ENCODE peak calls at places on chromosomes 6 and 20, in four cellular contexts. One of them, this sample, is unnamed.

GRCh38 chr6:75444899-75445298 is 48.7 kb downstream of the FILIP1 start:
- DNase-seq in fibroblast of lung: no peak
- DNase-seq in MCF 10A: no peak
- DNase-seq in body of pancreas: no peak
- DNase-seq in this sample: no peak

GRCh38 chr20:24395151-24395550 is 74.3 kb upstream of the SYNDIG1 start:
- DNase-seq in fibroblast of lung: no peak
- DNase-seq in MCF 10A: no peak
- DNase-seq in body of pancreas: no peak
- DNase-seq in this sample: no peak

GRCh38 chr6:25499851-25500250 is 152.2 kb upstream of the SCGN start:
- DNase-seq in fibroblast of lung: peak
- DNase-seq in MCF 10A: no peak
- DNase-seq in body of pancreas: no peak
- DNase-seq in this sample: no peak

GRCh38 chr6:85421963-85422362 is 27.9 kb upstream of the NT5E start:
- DNase-seq in fibroblast of lung: peak
- DNase-seq in MCF 10A: no peak
- DNase-seq in body of pancreas: no peak
- DNase-seq in this sample: no peak

GRCh38 chr6:7169296-7169721 is 61.5 kb downstream of the RREB1 start:
- DNase-seq in fibroblast of lung: no peak
- DNase-seq in MCF 10A: no peak
- DNase-seq in body of pancreas: peak
- DNase-seq in this sample: peak

GRCh38 chr6:14436593-14436992 is 319.0 kb downstream of the CD83 start:
- DNase-seq in fibroblast of lung: no peak
- DNase-seq in MCF 10A: no peak
- DNase-seq in body of pancreas: no peak
- DNase-seq in this sample: no peak

GRCh38 chr6:54981647-54982046 is 135.1 kb downstream of the FAM83B start:
- DNase-seq in fibroblast of lung: peak
- DNase-seq in MCF 10A: no peak
- DNase-seq in body of pancreas: no peak
- DNase-seq in this sample: no peak

GRCh38 chr20:33281550-33282146 is 1.4 kb upstream of the BPIFB1 start:
- DNase-seq in fibroblast of lung: no peak
- DNase-seq in MCF 10A: no peak
- DNase-seq in body of pancreas: peak
- DNase-seq in this sample: no peak

GRCh38 chr6:2917065-2917464 is 14.0 kb upstream of the SERPINB9 start:
- DNase-seq in fibroblast of lung: no peak
- DNase-seq in MCF 10A: no peak
- DNase-seq in body of pancreas: no peak
- DNase-seq in this sample: no peak

GRCh38 chr6:25454141-25454540 is 175.0 kb downstream of the CARMIL1 start:
- DNase-seq in fibroblast of lung: no peak
- DNase-seq in MCF 10A: no peak
- DNase-seq in body of pancreas: no peak
- DNase-seq in this sample: no peak

GRCh38 chr6:129940454-129941195 is 77.8 kb upstream of the L3MBTL3 start:
- DNase-seq in fibroblast of lung: no peak
- DNase-seq in MCF 10A: no peak
- DNase-seq in body of pancreas: no peak
- DNase-seq in this sample: no peak

GRCh38 chr6:31713991-31714684 is 1.0 kb upstream of the LY6G6D start:
- DNase-seq in fibroblast of lung: no peak
- DNase-seq in MCF 10A: no peak
- DNase-seq in body of pancreas: no peak
- DNase-seq in this sample: no peak

GRCh38 chr6:44052419-44053011 is 74.7 kb downstream of the MRPL14 start:
- DNase-seq in fibroblast of lung: peak
- DNase-seq in MCF 10A: peak
- DNase-seq in body of pancreas: no peak
- DNase-seq in this sample: peak

GRCh38 chr6:163708459-163708858 is 293.9 kb downstream of the QKI start:
- DNase-seq in fibroblast of lung: no peak
- DNase-seq in MCF 10A: no peak
- DNase-seq in body of pancreas: no peak
- DNase-seq in this sample: no peak

GRCh38 chr6:37514377-37514776 is 14.7 kb upstream of the CCDC167 start:
- DNase-seq in fibroblast of lung: peak
- DNase-seq in MCF 10A: peak
- DNase-seq in body of pancreas: no peak
- DNase-seq in this sample: no peak
- TF ChIP-seq CTCF in fibroblast of lung: no peak
- TF ChIP-seq CTCF in MCF 10A: no peak
- TF ChIP-seq CTCF in body of pancreas: no peak
- TF ChIP-seq CTCF in this sample: no peak

GRCh38 chr6:30676660-30677270 is 4.0 kb upstream of the DHX16 start:
- DNase-seq in fibroblast of lung: no peak
- DNase-seq in MCF 10A: no peak
- DNase-seq in body of pancreas: no peak
- DNase-seq in this sample: no peak

GRCh38 chr6:30672445-30673253 is at the start of gene DHX16:
- DNase-seq in fibroblast of lung: peak
- DNase-seq in MCF 10A: peak
- DNase-seq in body of pancreas: peak
- DNase-seq in this sample: peak

GRCh38 chr6:30664994-30665767 is 7.6 kb downstream of the DHX16 start:
- DNase-seq in fibroblast of lung: no peak
- DNase-seq in MCF 10A: no peak
- DNase-seq in body of pancreas: no peak
- DNase-seq in this sample: no peak

GRCh38 chr6:30670760-30671527 is 1.9 kb downstream of the DHX16 start:
- DNase-seq in fibroblast of lung: no peak
- DNase-seq in MCF 10A: no peak
- DNase-seq in body of pancreas: no peak
- DNase-seq in this sample: peak
- TF ChIP-seq CTCF in fibroblast of lung: no peak
- TF ChIP-seq CTCF in MCF 10A: no peak
- TF ChIP-seq CTCF in body of pancreas: no peak
- TF ChIP-seq CTCF in this sample: peak

GRCh38 chr6:151056230-151056907 is 183.4 kb upstream of the AKAP12 start:
- DNase-seq in fibroblast of lung: no peak
- DNase-seq in MCF 10A: no peak
- DNase-seq in body of pancreas: no peak
- DNase-seq in this sample: no peak

GRCh38 chr6:151059612-151060095 is 180.1 kb upstream of the AKAP12 start:
- DNase-seq in fibroblast of lung: no peak
- DNase-seq in MCF 10A: peak
- DNase-seq in body of pancreas: no peak
- DNase-seq in this sample: no peak

GRCh38 chr6:151060096-151060741 is 179.5 kb upstream of the AKAP12 start:
- DNase-seq in fibroblast of lung: peak
- DNase-seq in MCF 10A: peak
- DNase-seq in body of pancreas: no peak
- DNase-seq in this sample: no peak

GRCh38 chr6:151060742-151061100 is 179.0 kb upstream of the AKAP12 start:
- DNase-seq in fibroblast of lung: peak
- DNase-seq in MCF 10A: no peak
- DNase-seq in body of pancreas: no peak
- DNase-seq in this sample: no peak

DNA sequence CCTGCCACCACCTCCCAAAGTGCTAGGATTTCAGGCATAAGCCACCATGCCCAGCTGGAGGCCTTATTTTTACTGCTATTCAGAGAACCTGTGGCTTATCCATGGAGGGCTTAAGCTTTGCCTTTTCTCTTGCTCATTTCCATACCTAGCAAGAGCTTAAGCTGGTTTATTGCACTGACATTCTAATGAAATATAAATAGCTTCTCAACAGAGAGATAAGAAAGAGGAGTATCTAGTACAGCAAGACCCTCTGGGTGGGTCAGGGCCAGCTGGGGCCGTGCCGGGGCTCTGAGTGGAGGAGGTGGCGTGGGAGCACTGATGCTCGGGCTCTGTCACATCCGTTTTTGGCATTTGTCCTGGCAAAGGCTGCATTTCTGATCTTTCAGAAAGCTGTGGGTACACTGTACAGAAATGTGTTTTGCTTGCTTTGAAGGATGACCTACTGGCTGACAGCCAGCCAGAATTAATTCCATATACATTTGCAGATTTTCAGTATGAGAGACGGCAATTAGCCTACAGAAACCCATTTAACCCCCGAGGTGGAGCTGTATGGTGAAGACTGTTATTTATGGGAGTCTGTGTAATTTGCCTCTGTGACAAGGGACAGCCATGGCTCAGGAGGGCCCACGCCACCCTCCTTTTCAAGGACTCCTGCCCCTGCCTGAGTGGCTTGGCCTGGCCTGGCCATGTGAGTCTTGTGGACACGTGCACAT is 181.6 kb upstream of the AKAP12 start:
- DNase-seq in fibroblast of lung: peak
- DNase-seq in MCF 10A: no peak
- DNase-seq in body of pancreas: no peak
- DNase-seq in this sample: no peak
- TF ChIP-seq CTCF in fibroblast of lung: no peak
- TF ChIP-seq CTCF in MCF 10A: no peak
- TF ChIP-seq CTCF in body of pancreas: no peak
- TF ChIP-seq CTCF in this sample: no peak

GRCh38 chr20:36366623-36367369 is 60.7 kb downstream of the DLGAP4 start:
- DNase-seq in fibroblast of lung: no peak
- DNase-seq in MCF 10A: no peak
- DNase-seq in body of pancreas: no peak
- DNase-seq in this sample: no peak

GRCh38 chr20:36367907-36368306 is 61.8 kb downstream of the DLGAP4 start:
- DNase-seq in fibroblast of lung: no peak
- DNase-seq in MCF 10A: no peak
- DNase-seq in body of pancreas: no peak
- DNase-seq in this sample: no peak

GRCh38 chr20:36368869-36369268 is 62.7 kb downstream of the DLGAP4 start:
- DNase-seq in fibroblast of lung: no peak
- DNase-seq in MCF 10A: no peak
- DNase-seq in body of pancreas: no peak
- DNase-seq in this sample: no peak

GRCh38 chr20:36368400-36368799 is 62.3 kb downstream of the DLGAP4 start:
- DNase-seq in fibroblast of lung: no peak
- DNase-seq in MCF 10A: no peak
- DNase-seq in body of pancreas: no peak
- DNase-seq in this sample: no peak

DNA sequence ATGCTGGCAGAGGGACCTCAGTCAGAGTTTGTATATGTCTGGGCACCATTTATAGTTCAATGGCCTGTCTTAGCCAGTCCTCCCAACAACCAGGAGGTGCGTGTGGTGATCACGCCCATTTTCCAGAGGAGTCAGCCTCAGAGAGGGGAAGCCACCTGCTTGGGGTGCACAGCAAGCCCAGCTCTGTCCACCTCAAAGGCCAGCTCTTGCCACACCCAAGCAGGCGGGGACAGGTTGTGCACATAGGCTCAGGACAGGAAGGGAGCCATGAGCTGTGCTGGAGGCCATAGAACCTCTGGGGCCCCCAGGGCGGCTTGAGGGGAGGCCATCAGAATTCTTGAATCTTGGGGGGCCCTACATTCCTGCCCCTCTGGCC is 61.2 kb downstream of the DLGAP4 start:
- DNase-seq in fibroblast of lung: no peak
- DNase-seq in MCF 10A: no peak
- DNase-seq in body of pancreas: no peak
- DNase-seq in this sample: no peak
- TF ChIP-seq CTCF in fibroblast of lung: no peak
- TF ChIP-seq CTCF in MCF 10A: no peak
- TF ChIP-seq CTCF in body of pancreas: no peak
- TF ChIP-seq CTCF in this sample: no peak

GRCh38 chr6:95197590-95197989 is 379.7 kb upstream of the MANEA start:
- DNase-seq in fibroblast of lung: no peak
- DNase-seq in MCF 10A: no peak
- DNase-seq in body of pancreas: no peak
- DNase-seq in this sample: no peak

GRCh38 chr6:95209007-95209406 is 368.3 kb upstream of the MANEA start:
- DNase-seq in fibroblast of lung: no peak
- DNase-seq in MCF 10A: no peak
- DNase-seq in body of pancreas: no peak
- DNase-seq in this sample: no peak

DNA sequence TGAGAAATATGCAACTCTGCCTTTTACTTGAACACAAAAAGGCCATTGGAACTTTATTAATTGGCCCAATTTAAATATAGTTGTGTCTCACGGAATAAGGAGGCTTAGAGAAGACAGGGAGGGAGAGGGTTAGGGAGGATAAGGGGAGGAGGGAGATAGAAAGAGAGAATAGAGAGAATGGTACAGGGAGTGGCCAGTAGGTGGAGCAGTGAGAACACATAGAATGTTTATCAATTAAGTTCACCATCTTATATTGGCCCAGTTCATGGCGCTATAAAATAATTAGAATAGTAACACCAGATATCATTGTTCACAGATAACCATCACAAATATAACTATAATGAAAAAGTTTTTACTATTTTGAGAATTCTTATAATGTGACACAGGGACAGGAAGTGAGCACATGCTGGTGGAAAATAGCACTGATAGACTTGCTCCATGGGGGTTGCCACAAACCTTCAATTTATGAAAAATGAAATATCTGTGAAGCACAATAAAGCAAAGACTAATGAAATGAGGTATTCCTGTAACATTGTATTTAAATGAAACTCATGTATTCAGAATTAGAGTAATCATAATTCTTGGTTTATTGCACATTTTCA is 374.1 kb upstream of the MANEA start:
- DNase-seq in fibroblast of lung: peak
- DNase-seq in MCF 10A: peak
- DNase-seq in body of pancreas: peak
- DNase-seq in this sample: peak
- TF ChIP-seq CTCF in fibroblast of lung: peak
- TF ChIP-seq CTCF in MCF 10A: peak
- TF ChIP-seq CTCF in body of pancreas: peak
- TF ChIP-seq CTCF in this sample: peak

This sample was measured in BE2C.